ENCODE peak calls at places on chromosome 5, in four cellular contexts. C, A, M and N are unnamed samples.

GRCh38 chr5:78537821-78538220 is 110.8 kb downstream of the LHFPL2 start:
- DNase-seq in C (no peak), M (no peak), A (peak; percentile 80), N (no peak)

GRCh38 chr5:16600949-16601348 is 15.8 kb downstream of the RETREG1 start:
- DNase-seq in C (no peak), A (peak; percentile 8), M (no peak), N (no peak)

GRCh38 chr5:115398726-115399125 is 102.3 kb upstream of the CCDC112 start:
- DNase-seq in A (peak; percentile 83), M (no peak), C (no peak), N (no peak)

GRCh38 chr5:43359738-43360137 is 46.5 kb upstream of the HMGCS1 start:
- DNase-seq in C (no peak), A (no peak), M (no peak), N (no peak)

GRCh38 chr5:94745786-94746730 is 127.6 kb downstream of the SLF1 start:
- DNase-seq in C (no peak), M (no peak), A (peak; percentile 19), N (no peak)

GRCh38 chr5:132807163-132807838 is 5.8 kb upstream of the SOWAHA start:
- DNase-seq in C (no peak), A (no peak), M (no peak), N (no peak)

GRCh38 chr5:36158144-36158543 is 6.2 kb downstream of the SKP2 start:
- DNase-seq in M (no peak), C (no peak), A (no peak), N (no peak)

GRCh38 chr5:33372721-33373120 is 68.0 kb upstream of the TARS1 start:
- DNase-seq in M (no peak), C (no peak), A (no peak), N (no peak)

GRCh38 chr5:68216737-68217231 is 1.2 kb downstream of the PIK3R1 start:
- DNase-seq in M (no peak), A (peak; percentile 22), C (no peak), N (no peak)

GRCh38 chr5:116532762-116533525 is 41.7 kb downstream of the SEMA6A start:
- DNase-seq in M (no peak), A (no peak), C (no peak), N (no peak)

GRCh38 chr5:93578813-93579560 is 2.0 kb downstream of the NR2F1-AS1 start:
- DNase-seq in C (no peak), M (peak; percentile 81), A (peak; percentile 83), N (no peak)

GRCh38 chr5:126414874-126415502 is 8.2 kb upstream of the GRAMD2B start:
- DNase-seq in A (peak; percentile 89), C (no peak), M (peak; percentile 66), N (no peak)

GRCh38 chr5:88298425-88298824 is 29.8 kb upstream of the TMEM161B start:
- DNase-seq in M (no peak), C (no peak), A (peak; percentile 6), N (no peak)

GRCh38 chr5:112077180-112077579 is 320.2 kb upstream of the NREP start:
- DNase-seq in C (no peak), A (peak; percentile 13), M (no peak), N (no peak)

GRCh38 chr5:31811210-31811609 is 172.3 kb downstream of the PDZD2 start:
- DNase-seq in C (no peak), A (peak; percentile 84), M (no peak), N (no peak)

GRCh38 chr5:28065664-28066063 is 1027.3 kb upstream of the CDH9 start:
- DNase-seq in A (no peak), M (no peak), C (no peak), N (no peak)

GRCh38 chr5:4387295-4387694 is 752.8 kb upstream of the ADAMTS16 start:
- DNase-seq in A (peak; percentile 3), M (no peak), C (no peak), N (no peak)